ENCODE peak calls at places on chromosomes 1 and 21, in six cellular contexts. One of them, this sample, is unnamed.

GRCh38 chr1:216210081-216210480 is 213.2 kb downstream of the USH2A start:
- DNase-seq in tibial artery: no peak
- DNase-seq in natural killer cell: no peak
- DNase-seq in heart left ventricle: no peak
- DNase-seq in WTC11: no peak
- DNase-seq in cardiac fibroblast: no peak
- DNase-seq in this sample: peak

GRCh38 chr1:156402621-156403020 is 33.6 kb downstream of the RHBG start:
- DNase-seq in tibial artery: no peak
- DNase-seq in natural killer cell: no peak
- DNase-seq in heart left ventricle: no peak
- DNase-seq in WTC11: no peak
- DNase-seq in cardiac fibroblast: no peak
- DNase-seq in this sample: no peak

GRCh38 chr21:44939532-44940115 is at the start of gene SLX9:
- DNase-seq in tibial artery: peak
- DNase-seq in natural killer cell: peak
- DNase-seq in heart left ventricle: peak
- DNase-seq in WTC11: peak
- DNase-seq in cardiac fibroblast: peak
- DNase-seq in this sample: peak

GRCh38 chr1:45306319-45306718 is 20.4 kb upstream of the HPDL start:
- DNase-seq in tibial artery: no peak
- DNase-seq in natural killer cell: no peak
- DNase-seq in heart left ventricle: no peak
- DNase-seq in WTC11: no peak
- DNase-seq in cardiac fibroblast: no peak
- DNase-seq in this sample: no peak

GRCh38 chr1:66335125-66335524 is 198.8 kb upstream of the SGIP1 start:
- DNase-seq in tibial artery: no peak
- DNase-seq in natural killer cell: no peak
- DNase-seq in heart left ventricle: no peak
- DNase-seq in WTC11: no peak
- DNase-seq in cardiac fibroblast: no peak
- DNase-seq in this sample: no peak

GRCh38 chr1:229508823-229509337 is 739 bp upstream of the NUP133 start:
- DNase-seq in tibial artery: no peak
- DNase-seq in natural killer cell: no peak
- DNase-seq in heart left ventricle: no peak
- DNase-seq in WTC11: no peak
- DNase-seq in cardiac fibroblast: no peak
- DNase-seq in this sample: no peak

GRCh38 chr1:65948609-65949229 is 156.0 kb downstream of the PDE4B start:
- DNase-seq in tibial artery: no peak
- DNase-seq in natural killer cell: no peak
- DNase-seq in heart left ventricle: no peak
- DNase-seq in WTC11: no peak
- DNase-seq in cardiac fibroblast: peak
- DNase-seq in this sample: peak

GRCh38 chr1:182143825-182144661 is 82.5 kb upstream of the ZNF648 start:
- DNase-seq in tibial artery: peak
- DNase-seq in natural killer cell: no peak
- DNase-seq in heart left ventricle: peak
- DNase-seq in WTC11: peak
- DNase-seq in cardiac fibroblast: peak
- DNase-seq in this sample: peak

GRCh38 chr21:33492571-33492970 is 1.1 kb upstream of the DNAJC28 start:
- DNase-seq in tibial artery: no peak
- DNase-seq in natural killer cell: no peak
- DNase-seq in heart left ventricle: no peak
- DNase-seq in WTC11: no peak
- DNase-seq in cardiac fibroblast: peak
- DNase-seq in this sample: peak

GRCh38 chr1:36008546-36009197 is 75.2 kb upstream of the TEKT2 start:
- DNase-seq in tibial artery: no peak
- DNase-seq in natural killer cell: no peak
- DNase-seq in heart left ventricle: no peak
- DNase-seq in WTC11: no peak
- DNase-seq in cardiac fibroblast: peak
- DNase-seq in this sample: peak

GRCh38 chr1:247110627-247111258 is 6.6 kb upstream of the ZNF669 start:
- DNase-seq in tibial artery: no peak
- DNase-seq in natural killer cell: no peak
- DNase-seq in heart left ventricle: no peak
- DNase-seq in WTC11: no peak
- DNase-seq in cardiac fibroblast: no peak
- DNase-seq in this sample: no peak

GRCh38 chr21:31901342-31901741 is 28.5 kb downstream of the HUNK start:
- DNase-seq in tibial artery: no peak
- DNase-seq in natural killer cell: no peak
- DNase-seq in heart left ventricle: no peak
- DNase-seq in WTC11: no peak
- DNase-seq in cardiac fibroblast: no peak
- DNase-seq in this sample: no peak

GRCh38 chr1:83860506-83861221 is 138.3 kb downstream of the TTLL7 start:
- DNase-seq in tibial artery: peak
- DNase-seq in natural killer cell: peak
- DNase-seq in heart left ventricle: peak
- DNase-seq in WTC11: peak
- DNase-seq in cardiac fibroblast: peak
- DNase-seq in this sample: peak

GRCh38 chr1:235054961-235055360 is 73.7 kb downstream of the TOMM20 start:
- DNase-seq in tibial artery: no peak
- DNase-seq in natural killer cell: no peak
- DNase-seq in heart left ventricle: no peak
- DNase-seq in WTC11: no peak
- DNase-seq in cardiac fibroblast: no peak
- DNase-seq in this sample: no peak

GRCh38 chr1:177858222-177858894 is 111.5 kb downstream of the SEC16B start:
- DNase-seq in tibial artery: no peak
- DNase-seq in natural killer cell: no peak
- DNase-seq in heart left ventricle: no peak
- DNase-seq in WTC11: no peak
- DNase-seq in cardiac fibroblast: peak
- DNase-seq in this sample: peak

GRCh38 chr1:29901618-29902017 is 665.3 kb downstream of the PTPRU start:
- DNase-seq in tibial artery: no peak
- DNase-seq in natural killer cell: no peak
- DNase-seq in heart left ventricle: peak
- DNase-seq in WTC11: peak
- DNase-seq in cardiac fibroblast: no peak
- DNase-seq in this sample: no peak

GRCh38 chr1:147515046-147515869 is 26.0 kb upstream of the BCL9 start:
- DNase-seq in tibial artery: no peak
- DNase-seq in natural killer cell: no peak
- DNase-seq in heart left ventricle: no peak
- DNase-seq in WTC11: no peak
- DNase-seq in cardiac fibroblast: peak
- DNase-seq in this sample: peak

GRCh38 chr1:112715264-112716053 is at the start of gene PPM1J:
- DNase-seq in tibial artery: peak
- DNase-seq in natural killer cell: peak
- DNase-seq in heart left ventricle: peak
- DNase-seq in WTC11: peak
- DNase-seq in cardiac fibroblast: peak
- DNase-seq in this sample: peak

GRCh38 chr1:20165522-20165951 is 20.4 kb upstream of the UBXN10 start:
- DNase-seq in tibial artery: no peak
- DNase-seq in natural killer cell: no peak
- DNase-seq in heart left ventricle: no peak
- DNase-seq in WTC11: peak
- DNase-seq in cardiac fibroblast: no peak
- DNase-seq in this sample: no peak

GRCh38 chr1:169999357-169999756 is 75.1 kb downstream of the KIFAP3 start:
- DNase-seq in tibial artery: peak
- DNase-seq in natural killer cell: no peak
- DNase-seq in heart left ventricle: no peak
- DNase-seq in WTC11: no peak
- DNase-seq in cardiac fibroblast: peak
- DNase-seq in this sample: peak

GRCh38 chr1:215402147-215402546 is 165.0 kb upstream of the KCTD3 start:
- DNase-seq in tibial artery: no peak
- DNase-seq in natural killer cell: no peak
- DNase-seq in heart left ventricle: no peak
- DNase-seq in WTC11: no peak
- DNase-seq in cardiac fibroblast: no peak
- DNase-seq in this sample: no peak

GRCh38 chr1:48035371-48036141 is 38.4 kb upstream of the TRABD2B start:
- DNase-seq in tibial artery: no peak
- DNase-seq in natural killer cell: no peak
- DNase-seq in heart left ventricle: no peak
- DNase-seq in WTC11: no peak
- DNase-seq in cardiac fibroblast: no peak
- DNase-seq in this sample: peak

GRCh38 chr1:15304708-15305326 is 57.8 kb downstream of the FHAD1 start:
- DNase-seq in tibial artery: peak
- DNase-seq in natural killer cell: peak
- DNase-seq in heart left ventricle: peak
- DNase-seq in WTC11: peak
- DNase-seq in cardiac fibroblast: peak
- DNase-seq in this sample: peak

GRCh38 chr1:38835230-38835827 is 24.2 kb downstream of the RRAGC start:
- DNase-seq in tibial artery: no peak
- DNase-seq in natural killer cell: no peak
- DNase-seq in heart left ventricle: no peak
- DNase-seq in WTC11: peak
- DNase-seq in cardiac fibroblast: peak
- DNase-seq in this sample: peak

GRCh38 chr1:23148084-23148483 is 20.6 kb downstream of the LUZP1 start:
- DNase-seq in tibial artery: no peak
- DNase-seq in natural killer cell: no peak
- DNase-seq in heart left ventricle: no peak
- DNase-seq in WTC11: no peak
- DNase-seq in cardiac fibroblast: no peak
- DNase-seq in this sample: no peak

GRCh38 chr21:38273745-38274544 is 17.2 kb downstream of the KCNJ15 start:
- DNase-seq in tibial artery: peak
- DNase-seq in natural killer cell: no peak
- DNase-seq in heart left ventricle: no peak
- DNase-seq in WTC11: no peak
- DNase-seq in cardiac fibroblast: no peak
- DNase-seq in this sample: peak

DNA sequence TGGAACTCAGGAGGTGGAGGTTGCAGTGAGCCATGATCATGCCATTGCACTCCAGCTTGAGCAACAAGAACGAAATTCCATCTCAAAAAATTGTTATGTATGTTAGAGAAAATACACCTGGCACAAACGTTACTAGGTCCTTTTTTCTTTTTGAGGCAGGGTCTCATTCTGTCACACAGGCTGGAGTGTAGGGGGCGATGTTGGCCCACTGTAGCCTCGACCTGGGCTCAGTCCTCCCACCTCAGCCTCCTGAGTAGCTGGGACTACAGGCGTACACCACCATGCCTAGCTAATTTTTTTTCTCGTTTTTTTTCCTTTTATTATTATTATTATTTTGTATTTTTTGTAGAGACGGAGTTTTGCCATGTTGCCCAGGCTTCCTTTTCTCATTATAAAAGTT is 4.4 kb downstream of the HAX1 start:
- DNase-seq in tibial artery: no peak
- DNase-seq in natural killer cell: no peak
- DNase-seq in heart left ventricle: no peak
- DNase-seq in WTC11: peak
- DNase-seq in cardiac fibroblast: no peak
- DNase-seq in this sample: no peak
- TF ChIP-seq CTCF in tibial artery: no peak
- TF ChIP-seq CTCF in natural killer cell: peak
- TF ChIP-seq CTCF in heart left ventricle: peak
- TF ChIP-seq CTCF in WTC11: no peak
- TF ChIP-seq CTCF in cardiac fibroblast: peak
- TF ChIP-seq CTCF in this sample: peak

DNA sequence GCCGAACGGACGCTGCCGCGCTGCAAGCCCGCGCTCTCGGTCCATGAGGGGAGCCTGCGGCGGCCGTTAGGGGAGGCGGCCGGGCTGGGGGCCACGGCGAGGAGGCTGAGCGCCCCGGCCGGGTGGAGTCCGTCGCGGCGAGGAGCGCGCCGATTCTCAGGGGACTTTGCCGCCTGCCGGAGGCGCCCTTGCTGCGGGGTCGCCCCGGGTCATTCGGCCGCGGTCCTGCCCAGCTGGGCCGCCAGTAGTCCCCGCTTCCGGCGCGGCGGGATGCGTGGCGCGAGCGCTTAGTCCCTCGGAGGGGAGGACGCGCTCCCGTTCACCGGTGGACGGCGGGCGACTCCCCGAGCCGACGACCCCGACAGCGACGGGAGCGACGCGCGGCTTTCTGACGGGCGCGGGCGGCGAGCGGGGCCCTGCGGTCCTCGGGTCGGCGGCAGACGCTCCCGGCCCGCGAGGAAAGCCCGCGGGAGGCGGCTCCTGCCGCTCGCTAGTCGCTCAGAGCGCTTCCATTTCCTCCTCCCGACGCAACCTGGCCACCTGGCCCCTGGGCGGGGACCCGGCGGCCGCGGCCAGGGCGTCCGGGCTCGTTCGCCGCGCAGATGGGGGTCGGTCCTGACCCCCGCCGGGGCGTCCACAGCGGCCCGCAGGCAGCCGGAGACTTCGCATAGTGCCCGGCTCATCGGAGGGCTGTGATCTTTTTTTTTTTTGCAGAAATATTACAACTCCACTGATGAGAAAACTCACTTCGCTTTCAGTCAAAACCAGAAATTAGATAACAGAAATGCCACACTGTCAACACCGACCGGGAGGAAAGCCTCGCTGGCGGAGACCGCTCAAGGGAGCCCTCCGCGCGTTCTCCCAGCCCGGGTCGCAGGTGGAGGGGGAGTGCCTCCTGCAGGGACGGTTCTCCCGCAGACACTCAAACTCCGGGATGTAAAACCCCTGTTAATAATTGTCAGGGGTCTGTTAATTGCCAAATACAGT is 640 bp upstream of the ZBTB21 start:
- DNase-seq in tibial artery: no peak
- DNase-seq in natural killer cell: peak
- DNase-seq in heart left ventricle: peak
- DNase-seq in WTC11: peak
- DNase-seq in cardiac fibroblast: peak
- DNase-seq in this sample: peak
- TF ChIP-seq CTCF in tibial artery: no peak
- TF ChIP-seq CTCF in natural killer cell: no peak
- TF ChIP-seq CTCF in heart left ventricle: no peak
- TF ChIP-seq CTCF in WTC11: no peak
- TF ChIP-seq CTCF in cardiac fibroblast: no peak
- TF ChIP-seq CTCF in this sample: peak

GRCh38 chr1:208475951-208476824 is 232.0 kb upstream of the PLXNA2 start:
- DNase-seq in tibial artery: no peak
- DNase-seq in natural killer cell: no peak
- DNase-seq in heart left ventricle: peak
- DNase-seq in WTC11: peak
- DNase-seq in cardiac fibroblast: peak
- DNase-seq in this sample: no peak
- TF ChIP-seq CTCF in tibial artery: no peak
- TF ChIP-seq CTCF in natural killer cell: no peak
- TF ChIP-seq CTCF in heart left ventricle: no peak
- TF ChIP-seq CTCF in WTC11: no peak
- TF ChIP-seq CTCF in cardiac fibroblast: no peak
- TF ChIP-seq CTCF in this sample: peak

DNA sequence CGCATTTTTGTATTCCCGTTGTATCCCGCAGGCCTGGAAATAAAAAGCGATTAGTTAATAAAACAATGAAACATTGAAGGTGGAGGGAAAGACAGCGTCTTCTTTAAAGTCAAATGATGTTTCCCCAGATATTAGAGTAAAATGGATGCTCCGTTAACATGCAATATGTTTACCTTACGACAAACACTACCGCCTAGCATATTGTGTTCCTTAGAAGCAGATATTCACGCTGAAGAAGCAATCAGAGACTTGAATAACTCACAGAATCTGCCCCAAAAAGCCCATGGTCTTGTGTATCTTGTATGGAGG is 583 bp upstream of the B4GALT3 start:
- DNase-seq in tibial artery: no peak
- DNase-seq in natural killer cell: no peak
- DNase-seq in heart left ventricle: no peak
- DNase-seq in WTC11: no peak
- DNase-seq in cardiac fibroblast: no peak
- DNase-seq in this sample: no peak
- TF ChIP-seq CTCF in tibial artery: no peak
- TF ChIP-seq CTCF in natural killer cell: no peak
- TF ChIP-seq CTCF in heart left ventricle: no peak
- TF ChIP-seq CTCF in WTC11: no peak
- TF ChIP-seq CTCF in cardiac fibroblast: no peak
- TF ChIP-seq CTCF in this sample: no peak

This sample was measured in fibroblast of villous mesenchyme.